ENCODE peak calls at places on chromosomes 16 and 17, in ten cellular contexts. X is AG04450; N is pancreas; Z is cardiac fibroblast; I is WTC11; A is WERI-Rb-1; W is endothelial cell; H is CD4-positive, alpha-beta T cell; J is progenitor cell of endocrine pancreas; G is foreskin keratinocyte. O is an unnamed sample.

GRCh38 chr16:89040391-89040790 is 53.3 kb upstream of the ACSF3 start:
- DNase-seq in X (no peak), N (no peak), Z (no peak), I (no peak), A (no peak), W (no peak), H (no peak), J (no peak), G (no peak), O (no peak)

GRCh38 chr16:72050769-72051464 is 3.4 kb upstream of the HP start:
- DNase-seq in X (no peak), N (no peak), Z (peak; percentile 15), I (no peak), A (no peak), W (no peak), H (no peak), J (no peak), G (no peak), O (no peak)

GRCh38 chr16:82083710-82084353 is 48.8 kb downstream of the HSD17B2 start:
- DNase-seq in X (no peak), N (no peak), Z (no peak), I (no peak), A (no peak), W (no peak), H (no peak), J (no peak), G (no peak), O (no peak)

GRCh38 chr17:65785109-65785508 is 223.7 kb upstream of the AXIN2 start:
- DNase-seq in X (peak; percentile 90), N (no peak), Z (peak; percentile 98), I (no peak), A (no peak), W (no peak), H (no peak), J (no peak), G (peak; percentile 86), O (no peak)

GRCh38 chr16:82835487-82836160 is 208.9 kb downstream of the CDH13 start:
- DNase-seq in X (no peak), N (no peak), Z (peak; percentile 28), I (no peak), A (no peak), W (no peak), H (no peak), J (no peak), G (peak; percentile 19), O (no peak)

GRCh38 chr17:4498461-4499397 is at the start of gene SPNS2:
- DNase-seq in X (no peak), N (peak; percentile 70), Z (peak; percentile 33), I (peak; percentile 77), A (peak; percentile 73), W (peak; percentile 73), H (peak; percentile 43), J (peak; percentile 40), G (no peak), O (peak; percentile 82)

GRCh38 chr17:3009411-3009920 is 53.9 kb downstream of the OR1D5 start:
- DNase-seq in X (no peak), N (no peak), Z (no peak), I (no peak), A (no peak), W (no peak), H (no peak), J (no peak), G (no peak), O (no peak)

GRCh38 chr17:3879591-3880417 is 13.0 kb downstream of the CAMKK1 start:
- DNase-seq in X (no peak), N (no peak), Z (no peak), I (no peak), A (peak; percentile 91), W (no peak), H (no peak), J (no peak), G (no peak), O (no peak)

GRCh38 chr16:72400257-72401078 is 228.5 kb upstream of the PMFBP1 start:
- DNase-seq in X (peak; percentile 48), N (peak; percentile 27), Z (peak; percentile 87), I (peak; percentile 60), A (peak; percentile 42), W (peak; percentile 59), H (no peak), J (peak; percentile 14), G (no peak), O (peak; percentile 48)

GRCh38 chr16:47577029-47577428 is 115.9 kb downstream of the PHKB start:
- DNase-seq in X (no peak), N (no peak), Z (no peak), I (no peak), A (no peak), W (no peak), H (no peak), J (no peak), G (no peak), O (no peak)

GRCh38 chr16:47578033-47578432 is 116.9 kb downstream of the PHKB start:
- DNase-seq in X (no peak), N (no peak), Z (no peak), I (no peak), A (no peak), W (no peak), H (no peak), J (no peak), G (no peak), O (no peak)

GRCh38 chr16:47584464-47585225 is 123.5 kb downstream of the PHKB start:
- DNase-seq in X (no peak), N (no peak), Z (no peak), I (no peak), A (no peak), W (no peak), H (no peak), J (no peak), G (no peak), O (no peak)

GRCh38 chr16:47578573-47578972 is 117.4 kb downstream of the PHKB start:
- DNase-seq in X (no peak), N (no peak), Z (peak; percentile 63), I (no peak), A (no peak), W (no peak), H (no peak), J (no peak), G (peak; percentile 62), O (no peak)

DNA sequence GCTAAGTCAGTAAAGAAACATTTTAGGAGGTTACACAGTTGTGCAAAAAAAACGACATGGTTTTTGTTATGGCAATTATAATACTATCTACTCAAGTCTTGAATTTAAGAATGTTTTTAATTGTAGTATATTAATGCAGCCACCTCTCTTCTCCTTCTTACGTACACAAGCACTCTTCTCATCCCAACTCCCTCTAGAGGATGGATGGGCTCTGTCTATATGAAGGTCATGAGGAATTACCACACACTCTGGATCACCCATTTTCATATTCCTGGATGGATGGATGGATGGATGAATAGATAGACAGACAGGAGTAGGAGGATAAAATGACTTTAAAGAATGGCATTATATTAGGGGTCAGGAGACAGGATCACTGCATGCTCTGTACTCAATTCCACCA is 120.0 kb downstream of the PHKB start:
- DNase-seq in X (no peak), N (no peak), Z (no peak), I (no peak), A (no peak), W (no peak), H (no peak), J (no peak), G (no peak), O (no peak)
- TF ChIP-seq CTCF in X (no peak), N (no peak), Z (no peak), I (no peak), A (no peak), W (no peak), H (no peak), J (no peak), G (peak; percentile 29), O (no peak)

GRCh38 chr17:6435968-6436367 is 1.0 kb upstream of the AIPL1 start:
- DNase-seq in X (peak; percentile 34), N (peak; percentile 60), Z (peak; percentile 74), I (peak; percentile 79), A (peak; percentile 82), W (peak; percentile 70), H (peak; percentile 52), J (peak; percentile 60), G (no peak), O (peak; percentile 84)
- TF ChIP-seq CTCF in X (peak; percentile 84), N (peak; percentile 88), Z (peak; percentile 88), I (peak; percentile 74), A (peak; percentile 85), W (peak; percentile 80), H (peak; percentile 77), J (peak; percentile 84), G (peak; percentile 82), O (peak; percentile 86)

GRCh38 chr17:29596811-29597210 is 3.9 kb downstream of the ANKRD13B start:
- DNase-seq in X (no peak), N (no peak), Z (no peak), I (no peak), A (no peak), W (no peak), H (no peak), J (no peak), G (no peak), O (no peak)
- TF ChIP-seq CTCF in X (no peak), N (no peak), Z (no peak), I (no peak), A (no peak), W (no peak), H (no peak), J (no peak), G (no peak), O (no peak)

GRCh38 chr17:27846042-27846655 is 45.8 kb upstream of the NOS2 start:
- DNase-seq in X (no peak), N (no peak), Z (no peak), I (no peak), A (no peak), W (no peak), H (peak; percentile 4), J (no peak), G (no peak), O (no peak)

GRCh38 chr17:27845264-27846041 is 45.1 kb upstream of the NOS2 start:
- DNase-seq in X (no peak), N (no peak), Z (no peak), I (no peak), A (no peak), W (no peak), H (no peak), J (no peak), G (no peak), O (no peak)

GRCh38 chr17:27853121-27853520 is 40.0 kb downstream of the LYRM9 start:
- DNase-seq in X (no peak), N (no peak), Z (no peak), I (no peak), A (no peak), W (no peak), H (no peak), J (no peak), G (no peak), O (no peak)

GRCh38 chr17:27848941-27849340 is 44.2 kb downstream of the LYRM9 start:
- DNase-seq in X (no peak), N (no peak), Z (no peak), I (no peak), A (no peak), W (no peak), H (no peak), J (no peak), G (no peak), O (no peak)

DNA sequence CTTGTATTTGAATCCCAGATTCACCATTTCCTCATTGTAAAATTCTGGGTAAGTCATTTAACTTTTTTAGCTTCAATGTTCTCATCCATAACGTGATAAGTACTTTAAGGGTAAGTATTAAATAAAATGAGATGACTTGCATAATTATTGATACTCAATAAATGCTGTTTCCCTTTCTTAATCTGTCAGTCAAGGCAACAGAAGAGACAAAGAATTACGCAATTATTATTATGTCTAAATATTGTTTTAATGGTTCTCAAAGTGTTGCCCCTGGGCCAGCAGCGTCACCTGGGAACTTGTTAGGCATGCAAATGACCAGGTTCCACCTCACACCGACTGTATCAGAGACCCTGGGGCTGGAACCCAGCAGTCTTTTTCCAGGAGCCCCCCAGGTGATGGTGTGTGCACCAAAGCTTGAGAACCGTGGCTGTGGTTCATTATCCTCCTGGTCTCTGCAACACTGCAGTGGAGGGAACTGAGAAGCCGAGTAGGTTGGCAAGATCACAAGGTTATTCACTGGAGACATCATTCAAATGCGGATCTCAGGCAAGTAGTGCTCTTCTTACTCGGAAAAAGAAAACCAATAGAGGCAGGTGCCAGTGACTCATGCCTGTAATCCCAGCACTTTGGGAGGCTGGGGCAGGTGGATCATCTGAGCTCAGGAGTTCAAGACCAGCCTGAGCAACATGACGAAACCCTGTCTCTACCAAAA is 43.5 kb downstream of the LYRM9 start:
- DNase-seq in X (no peak), N (no peak), Z (no peak), I (no peak), A (no peak), W (no peak), H (no peak), J (no peak), G (no peak), O (no peak)
- TF ChIP-seq CTCF in X (no peak), N (no peak), Z (no peak), I (no peak), A (no peak), W (no peak), H (no peak), J (no peak), G (no peak), O (no peak)

O was measured in GM10248.